ENCODE peak calls at places on chromosomes 6 and 20, in six cellular contexts. O is amygdala; E is NCI-H1417; B is stimulated activated naive CD8-positive, alpha-beta T cell treated with anti-CD3 and anti-CD28 coated beads, Interleukin-15, Interleukin-2, amounts not matched to agents 100 U/mL and 50 U/mL, for 24 hours; V is thoracic aorta; D is germinal center. U is an unnamed sample.

GRCh38 chr6:70763754-70764153 is 96.1 kb downstream of the SMAP1 start:
- DNase-seq in O (no peak), E (no peak), B (no peak), V (no peak), D (no peak), U (no peak)

GRCh38 chr20:8315639-8316573 is 183.8 kb downstream of the PLCB1 start:
- DNase-seq in O (no peak), E (no peak), B (no peak), V (no peak), D (no peak), U (no peak)

GRCh38 chr6:90000864-90001731 is 106.8 kb downstream of the GJA10 start:
- DNase-seq in O (no peak), E (peak; percentile 22), B (peak; percentile 35), V (no peak), D (no peak), U (no peak)

GRCh38 chr20:57512432-57512831 is 12.5 kb downstream of the CTCFL start:
- DNase-seq in O (no peak), E (no peak), B (no peak), V (no peak), D (no peak), U (no peak)

GRCh38 chr6:18277181-18278006 is 13.1 kb upstream of the DEK start:
- DNase-seq in O (no peak), E (peak; percentile 68), B (no peak), V (no peak), D (peak; percentile 10), U (no peak)

GRCh38 chr20:16821211-16822089 is 73.3 kb downstream of the OTOR start:
- DNase-seq in O (no peak), E (peak; percentile 48), B (peak; percentile 9), V (no peak), D (peak; percentile 30), U (no peak)

GRCh38 chr6:100116409-100117194 is 122.6 kb upstream of the MCHR2 start:
- DNase-seq in O (no peak), E (peak; percentile 87), B (no peak), V (no peak), D (peak; percentile 22), U (no peak)

GRCh38 chr20:21338291-21338690 is 35.2 kb downstream of the XRN2 start:
- DNase-seq in O (no peak), E (no peak), B (no peak), V (no peak), D (no peak), U (no peak)

GRCh38 chr6:47007657-47008396 is 34.3 kb downstream of the ADGRF1 start:
- DNase-seq in O (no peak), E (no peak), B (no peak), V (no peak), D (no peak), U (no peak)

GRCh38 chr6:123316733-123317323 is 319.9 kb downstream of the TRDN start:
- DNase-seq in O (no peak), E (peak; percentile 56), B (no peak), V (no peak), D (no peak), U (no peak)

U was measured in dorsolateral prefrontal cortex.